ENCODE peak calls at places on chromosomes 7 and 10, in nine cellular contexts. U, Y, Z, F, E, J, Q, L and S are unnamed samples.

GRCh38 chr7:131276190-131276589 is 51.5 kb upstream of the MKLN1 start:
- DNase-seq in Y (no peak), L (no peak), Z (no peak), U (no peak), J (no peak), E (no peak), Q (no peak), F (no peak), S (no peak)

GRCh38 chr10:64038097-64038496 is 516.9 kb downstream of the REEP3 start:
- DNase-seq in J (no peak), F (no peak), Q (no peak), Z (no peak), Y (no peak), E (no peak), L (no peak), U (no peak), S (no peak)

GRCh38 chr7:47893238-47893637 is 55.0 kb downstream of the PKD1L1 start:
- DNase-seq in Z (no peak), Q (no peak), J (no peak), F (peak), U (no peak), L (no peak), E (no peak), Y (no peak), S (no peak)

GRCh38 chr10:28744021-28744420 is 66.7 kb downstream of the BAMBI start:
- DNase-seq in F (no peak), E (no peak), Q (no peak), Z (no peak), Y (no peak), J (no peak), L (no peak), U (no peak), S (no peak)

GRCh38 chr10:113060221-113061053 is 110.4 kb downstream of the TCF7L2 start:
- DNase-seq in Y (no peak), L (no peak), U (peak), F (no peak), J (no peak), Q (no peak), E (no peak), Z (no peak), S (no peak)

GRCh38 chr10:71059943-71060342 is 152.4 kb upstream of the UNC5B start:
- DNase-seq in U (no peak), Q (no peak), F (no peak), Y (no peak), E (no peak), J (no peak), Z (no peak), L (no peak), S (no peak)

GRCh38 chr7:38162036-38162435 is 16.0 kb upstream of the STARD3NL start:
- DNase-seq in F (no peak), U (no peak), Q (no peak), Y (no peak), Z (no peak), J (no peak), E (no peak), L (no peak), S (no peak)

GRCh38 chr10:69801434-69802315 is at the start of gene COL13A1:
- DNase-seq in Y (peak), Z (peak), L (no peak), U (peak), F (no peak), J (peak), E (no peak), Q (peak), S (no peak)

GRCh38 chr7:80213814-80214213 is 79.2 kb downstream of the GNAI1 start:
- DNase-seq in J (no peak), L (no peak), F (no peak), Q (no peak), E (no peak), Y (no peak), Z (no peak), U (peak), S (no peak)

GRCh38 chr10:74995806-74996205 is 115.7 kb upstream of the SAMD8 start:
- DNase-seq in L (no peak), Z (no peak), J (no peak), Q (no peak), Y (no peak), F (no peak), U (no peak), E (no peak), S (no peak)

GRCh38 chr10:32056136-32057040 is at the start of gene KIF5B:
- DNase-seq in F (peak), J (peak), E (peak), U (peak), Q (peak), Y (peak), Z (peak), L (peak), S (no peak)

GRCh38 chr7:43143918-43144589 is 31.6 kb downstream of the HECW1 start:
- DNase-seq in F (no peak), L (no peak), J (no peak), U (no peak), Q (peak), Z (no peak), Y (no peak), E (no peak), S (no peak)

GRCh38 chr10:97849491-97850402 is at the start of gene GOLGA7B:
- DNase-seq in F (peak), Q (peak), Y (peak), U (no peak), E (peak), L (no peak), Z (no peak), J (peak), S (no peak)

GRCh38 chr10:122098924-122099323 is 110.0 kb downstream of the TACC2 start:
- DNase-seq in Y (no peak), L (no peak), Z (no peak), E (no peak), F (no peak), J (no peak), U (no peak), Q (no peak), S (no peak)

GRCh38 chr7:149708026-149708425 is 65.4 kb downstream of the ZNF467 start:
- DNase-seq in Z (no peak), U (no peak), F (no peak), Q (no peak), Y (no peak), L (no peak), E (no peak), J (no peak), S (no peak)

GRCh38 chr10:27801171-27801785 is 55.7 kb upstream of the MKX start:
- DNase-seq in E (no peak), U (peak), Y (no peak), J (no peak), F (no peak), L (no peak), Q (peak), Z (no peak), S (no peak)

GRCh38 chr10:60032723-60033122 is 126.4 kb upstream of the CCDC6 start:
- DNase-seq in Q (peak), Z (peak), L (peak), U (peak), E (no peak), J (peak), F (peak), Y (peak), S (peak)

GRCh38 chr7:112207106-112207592 is 654 bp downstream of the ZNF277 start:
- DNase-seq in J (no peak), L (no peak), U (peak), F (peak), Q (peak), Y (no peak), E (no peak), Z (no peak), S (no peak)

GRCh38 chr7:24902276-24902675 is 77.7 kb downstream of the OSBPL3 start:
- DNase-seq in Q (no peak), F (no peak), U (no peak), J (no peak), Y (no peak), Z (no peak), E (no peak), L (no peak), S (no peak)

GRCh38 chr10:120861200-120861599 is 10.0 kb downstream of the WDR11 start:
- DNase-seq in J (no peak), U (no peak), Y (no peak), Z (no peak), F (no peak), L (no peak), E (no peak), Q (no peak), S (no peak)

GRCh38 chr7:16670021-16670420 is 24.0 kb downstream of the BZW2 start:
- DNase-seq in J (no peak), E (no peak), Z (no peak), U (no peak), L (no peak), Y (no peak), F (no peak), Q (no peak), S (no peak)

GRCh38 chr7:135970682-135971365 is 6.3 kb downstream of the MTPN start:
- DNase-seq in Z (no peak), F (peak), L (no peak), Y (no peak), E (no peak), Q (no peak), J (no peak), U (no peak), S (no peak)

GRCh38 chr10:42952931-42953683 is 123.8 kb upstream of the RET start:
- DNase-seq in E (peak), F (no peak), Q (no peak), L (no peak), U (no peak), Z (no peak), J (no peak), Y (no peak), S (no peak)

GRCh38 chr10:93437000-93437945 is 44.9 kb downstream of the MYOF start:
- DNase-seq in Q (peak), F (no peak), E (no peak), L (no peak), Y (peak), J (no peak), Z (no peak), U (peak), S (peak)

GRCh38 chr10:37975407-37975991 is 948 bp downstream of the ZNF25 start:
- DNase-seq in J (no peak), L (no peak), E (no peak), Q (peak), Y (no peak), U (peak), F (peak), Z (no peak), S (no peak)

GRCh38 chr10:116683061-116683601 is 59.2 kb downstream of the HSPA12A start:
- DNase-seq in F (no peak), L (no peak), J (no peak), Y (no peak), U (peak), E (no peak), Q (no peak), Z (no peak), S (no peak)

GRCh38 chr7:50210706-50211115 is 93.8 kb upstream of the IKZF1 start:
- DNase-seq in Q (no peak), Z (no peak), Y (no peak), J (no peak), F (no peak), E (peak), L (no peak), U (no peak), S (no peak)

GRCh38 chr7:97731736-97732370 is at the start of gene TAC1:
- DNase-seq in E (no peak), J (no peak), Z (no peak), F (no peak), Y (no peak), U (peak), Q (no peak), L (no peak), S (no peak)

GRCh38 chr10:64113375-64113774 is 592.2 kb downstream of the REEP3 start:
- DNase-seq in E (no peak), F (no peak), Z (no peak), Q (no peak), U (no peak), L (no peak), J (no peak), Y (no peak), S (no peak)

GRCh38 chr10:126565456-126565855 is 105.0 kb downstream of the C10orf90 start:
- DNase-seq in U (no peak), Z (no peak), J (no peak), F (no peak), E (no peak), Y (peak), Q (no peak), L (no peak), S (no peak)

GRCh38 chr10:88314362-88314761 is 268.8 kb downstream of the RNLS start:
- DNase-seq in U (no peak), Y (no peak), E (no peak), F (no peak), Z (no peak), L (no peak), Q (no peak), J (no peak), S (no peak)

GRCh38 chr10:29663718-29664117 is 28.9 kb upstream of the SVIL start:
- DNase-seq in Q (no peak), Z (no peak), F (no peak), L (no peak), Y (no peak), U (no peak), E (no peak), J (no peak), S (no peak)

GRCh38 chr10:79314761-79315601 is 32.3 kb upstream of the PPIF start:
- DNase-seq in E (no peak), J (no peak), U (no peak), Z (no peak), L (no peak), Y (no peak), F (no peak), Q (no peak), S (no peak)

GRCh38 chr7:104967088-104967487 is 46.9 kb upstream of the KMT2E start:
- DNase-seq in J (no peak), Y (no peak), E (no peak), Z (no peak), U (no peak), F (no peak), Q (no peak), L (no peak), S (no peak)

GRCh38 chr7:112399501-112399900 is 50.8 kb upstream of the IFRD1 start:
- DNase-seq in F (no peak), L (no peak), E (no peak), Z (no peak), Q (no peak), U (no peak), Y (no peak), J (no peak), S (no peak)

GRCh38 chr7:116451958-116452729 is 47.4 kb upstream of the CAV2 start:
- DNase-seq in L (no peak), E (no peak), Z (no peak), Q (no peak), J (no peak), U (no peak), Y (no peak), F (no peak), S (no peak)

GRCh38 chr7:131540491-131541162 is 15.8 kb downstream of the PODXL start:
- DNase-seq in J (no peak), Y (no peak), L (no peak), U (peak), E (no peak), Q (no peak), F (no peak), Z (no peak), S (no peak)

GRCh38 chr7:26760499-26760898 is 103.9 kb downstream of the SKAP2 start:
- DNase-seq in L (no peak), F (no peak), U (no peak), Q (no peak), Y (no peak), J (no peak), Z (no peak), E (no peak), S (no peak)